ENCODE peak calls at places on chromosome 11, in eight cellular contexts. G, M, Z, V, C, I, Q and X are unnamed samples.

GRCh38 chr11:59582006-59582405 is 33.6 kb downstream of the OSBP start:
- DNase-seq in G (no peak), M (no peak), Z (no peak), V (no peak), C (no peak), I (no peak), Q (no peak), X (no peak)

GRCh38 chr11:28632338-28632737 is 524.1 kb downstream of the METTL15 start:
- DNase-seq in G (no peak), M (no peak), Z (no peak), V (peak; percentile 55), C (no peak), I (peak; percentile 52), Q (no peak), X (no peak)

GRCh38 chr11:134332782-134333181 is 994 bp downstream of the GLB1L2 start:
- DNase-seq in G (no peak), M (no peak), Z (no peak), V (no peak), C (no peak), I (no peak), Q (no peak), X (no peak)

GRCh38 chr11:70630068-70630467 is 231.7 kb downstream of the CTTN start:
- DNase-seq in G (no peak), M (no peak), Z (no peak), V (no peak), C (no peak), I (no peak), Q (no peak), X (no peak)

GRCh38 chr11:131609317-131609716 is 238.9 kb downstream of the NTM start:
- DNase-seq in G (no peak), M (no peak), Z (no peak), V (peak; percentile 46), C (no peak), I (no peak), Q (no peak), X (no peak)

GRCh38 chr11:14642873-14643696 is 519 bp upstream of the PDE3B start:
- DNase-seq in G (no peak), M (no peak), Z (no peak), V (no peak), C (no peak), I (peak; percentile 15), Q (no peak), X (peak; percentile 79)

GRCh38 chr11:134037093-134037908 is 31.6 kb upstream of the JAM3 start:
- DNase-seq in G (peak; percentile 44), M (peak; percentile 91), Z (peak; percentile 66), V (peak; percentile 59), C (peak; percentile 81), I (peak; percentile 15), Q (peak; percentile 80), X (peak; percentile 87)

GRCh38 chr11:73748300-73748699 is 12.6 kb downstream of the RAB6A start:
- DNase-seq in G (no peak), M (no peak), Z (no peak), V (no peak), C (no peak), I (no peak), Q (no peak), X (no peak)

GRCh38 chr11:12573707-12574106 is 100.5 kb upstream of the TEAD1 start:
- DNase-seq in G (no peak), M (no peak), Z (no peak), V (no peak), C (no peak), I (no peak), Q (no peak), X (no peak)

GRCh38 chr11:115959098-115959497 is 454.9 kb upstream of the CADM1 start:
- DNase-seq in G (no peak), M (no peak), Z (no peak), V (no peak), C (no peak), I (no peak), Q (no peak), X (no peak)

GRCh38 chr11:107397357-107397756 is 60.3 kb downstream of the CWF19L2 start:
- DNase-seq in G (no peak), M (no peak), Z (no peak), V (no peak), C (no peak), I (peak; percentile 16), Q (no peak), X (no peak)

GRCh38 chr11:65593518-65594414 is 1.8 kb downstream of the KCNK7 start:
- DNase-seq in G (peak; percentile 55), M (no peak), Z (peak; percentile 55), V (no peak), C (no peak), I (no peak), Q (no peak), X (no peak)

GRCh38 chr11:70880416-70880815 is 372.0 kb downstream of the SHANK2 start:
- DNase-seq in G (no peak), M (no peak), Z (no peak), V (no peak), C (no peak), I (no peak), Q (no peak), X (no peak)

GRCh38 chr11:85810871-85811611 is at the start of gene SYTL2:
- DNase-seq in G (peak; percentile 57), M (peak; percentile 39), Z (peak; percentile 81), V (peak; percentile 48), C (peak; percentile 74), I (peak; percentile 58), Q (peak; percentile 35), X (peak; percentile 73)

GRCh38 chr11:85810521-85810870 is 445 bp downstream of the SYTL2 start:
- DNase-seq in G (no peak), M (no peak), Z (no peak), V (no peak), C (no peak), I (no peak), Q (no peak), X (no peak)

GRCh38 chr11:85811624-85812023 is 683 bp upstream of the SYTL2 start:
- DNase-seq in G (no peak), M (no peak), Z (no peak), V (no peak), C (no peak), I (no peak), Q (no peak), X (no peak)

GRCh38 chr11:85809191-85809590 is 1.8 kb downstream of the SYTL2 start:
- DNase-seq in G (peak; percentile 22), M (no peak), Z (no peak), V (no peak), C (no peak), I (no peak), Q (no peak), X (no peak)

DNA sequence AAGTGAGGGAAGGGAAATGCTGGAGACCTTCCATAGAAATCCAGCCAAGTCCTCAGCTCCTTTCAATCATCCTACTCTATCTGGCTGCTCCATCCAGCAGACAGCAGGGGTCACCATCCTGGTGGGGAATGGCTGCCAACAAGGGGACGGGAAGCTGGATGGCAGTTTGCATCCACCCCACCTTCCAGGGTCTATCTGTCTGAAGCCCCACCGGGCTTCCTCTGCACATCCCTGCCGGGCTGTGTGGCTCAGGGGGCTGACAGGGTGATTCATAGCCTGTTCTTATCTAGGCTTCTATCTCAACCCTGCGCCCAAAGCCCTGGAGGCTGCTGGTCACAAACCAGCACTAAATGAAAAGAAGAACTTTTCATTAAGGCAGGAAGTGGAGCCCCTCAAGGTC is 1.1 kb downstream of the SYTL2 start:
- DNase-seq in G (no peak), M (no peak), Z (no peak), V (no peak), C (no peak), I (peak; percentile 32), Q (no peak), X (no peak)
- TF ChIP-seq CTCF in G (no peak), M (no peak), Z (no peak), V (no peak), C (no peak), I (peak; percentile 42), Q (no peak), X (no peak)

GRCh38 chr11:75320046-75320618 is 31.3 kb downstream of the ARRB1 start:
- DNase-seq in G (no peak), M (no peak), Z (peak; percentile 12), V (no peak), C (no peak), I (no peak), Q (peak; percentile 41), X (no peak)

GRCh38 chr11:75317446-75318122 is 33.9 kb downstream of the ARRB1 start:
- DNase-seq in G (no peak), M (no peak), Z (no peak), V (no peak), C (no peak), I (no peak), Q (no peak), X (no peak)

GRCh38 chr11:75315439-75315805 is 36.0 kb downstream of the ARRB1 start:
- DNase-seq in G (no peak), M (no peak), Z (no peak), V (no peak), C (no peak), I (no peak), Q (no peak), X (no peak)

GRCh38 chr11:75320643-75321042 is 30.8 kb downstream of the ARRB1 start:
- DNase-seq in G (no peak), M (no peak), Z (no peak), V (no peak), C (no peak), I (no peak), Q (no peak), X (no peak)

GRCh38 chr11:75319035-75319877 is 32.2 kb downstream of the ARRB1 start:
- DNase-seq in G (no peak), M (no peak), Z (no peak), V (peak; percentile 32), C (no peak), I (no peak), Q (no peak), X (no peak)
- TF ChIP-seq POLR2A in G (no peak), M (no peak), Z (no peak), V (no peak), C (no peak), I (no peak), Q (no peak), X (no peak)

GRCh38 chr11:75655619-75656018 is 13.2 kb downstream of the MAP6 start:
- DNase-seq in G (no peak), M (no peak), Z (no peak), V (peak; percentile 55), C (no peak), I (no peak), Q (no peak), X (no peak)

GRCh38 chr11:75652936-75653335 is 15.9 kb downstream of the MAP6 start:
- DNase-seq in G (no peak), M (no peak), Z (no peak), V (no peak), C (no peak), I (no peak), Q (no peak), X (no peak)

GRCh38 chr11:75653532-75653931 is 15.3 kb downstream of the MAP6 start:
- DNase-seq in G (no peak), M (no peak), Z (no peak), V (no peak), C (no peak), I (no peak), Q (no peak), X (no peak)

GRCh38 chr11:75654314-75654713 is 14.5 kb downstream of the MAP6 start:
- DNase-seq in G (no peak), M (no peak), Z (no peak), V (peak; percentile 84), C (no peak), I (no peak), Q (no peak), X (no peak)

GRCh38 chr11:75656044-75656726 is 12.7 kb downstream of the MAP6 start:
- DNase-seq in G (no peak), M (no peak), Z (no peak), V (peak; percentile 4), C (no peak), I (no peak), Q (no peak), X (no peak)
- TF ChIP-seq CTCF in G (no peak), M (no peak), Z (no peak), V (no peak), C (no peak), I (no peak), Q (no peak), X (no peak)

GRCh38 chr11:34053161-34053686 is 1.7 kb downstream of the CAPRIN1 start:
- DNase-seq in G (peak; percentile 85), M (peak; percentile 66), Z (peak; percentile 87), V (peak; percentile 76), C (peak; percentile 78), I (peak; percentile 82), Q (peak; percentile 52), X (peak; percentile 87)
- TF ChIP-seq POLR2A in G (peak; percentile 21), M (no peak), Z (no peak), V (peak; percentile 57), C (no peak), I (peak; percentile 43), Q (no peak), X (no peak)